ENCODE peak calls at places on chromosomes 13 and 19, in eight cellular contexts. O is cerebellar cortex, G is IMR-90, J is neural crest cell, R is NCI-H1436, N is GF-D8, C is T-cell, A is AG10803. Q is an unnamed sample.

GRCh38 chr19:40596608-40597328 is 4.4 kb upstream of the LTBP4 start:
- DNase-seq in R (no peak), O (peak), G (peak), A (no peak), J (peak), N (no peak), C (no peak), Q (peak)

GRCh38 chr13:21672811-21673591 is 2.1 kb downstream of the FGF9 start:
- DNase-seq in C (no peak), A (no peak), R (no peak), N (no peak), O (peak), J (no peak), G (no peak), Q (no peak)

GRCh38 chr13:29589234-29589633 is 6.3 kb downstream of the SLC7A1 start:
- DNase-seq in R (no peak), J (no peak), G (peak), O (no peak), A (peak), C (no peak), N (no peak), Q (no peak)

GRCh38 chr13:108996430-108996829 is 367.0 kb downstream of the MYO16 start:
- DNase-seq in A (no peak), J (no peak), N (no peak), O (no peak), C (no peak), G (no peak), R (no peak), Q (no peak)

GRCh38 chr13:99819962-99820361 is 151.6 kb downstream of the ZIC5 start:
- DNase-seq in N (no peak), O (no peak), A (no peak), J (no peak), C (no peak), R (no peak), G (no peak), Q (no peak)

GRCh38 chr13:40672310-40673060 is 6.0 kb upstream of the FOXO1 start:
- DNase-seq in C (no peak), G (peak), N (no peak), A (peak), O (no peak), R (peak), J (no peak), Q (peak)

GRCh38 chr19:5470264-5470671 is 15.1 kb downstream of the ZNRF4 start:
- DNase-seq in C (no peak), O (no peak), J (no peak), G (no peak), R (no peak), A (no peak), N (no peak), Q (no peak)

GRCh38 chr19:42150353-42150752 is 18.1 kb upstream of the POU2F2 start:
- DNase-seq in C (no peak), N (no peak), G (no peak), R (no peak), O (no peak), J (no peak), A (no peak), Q (no peak)

GRCh38 chr13:33520480-33520839 is 234.9 kb upstream of the STARD13 start:
- DNase-seq in R (no peak), G (no peak), O (no peak), N (no peak), J (no peak), C (no peak), A (no peak), Q (no peak)

GRCh38 chr19:43584484-43584883 is 8.9 kb downstream of the PINLYP start:
- DNase-seq in G (no peak), R (no peak), N (no peak), J (no peak), C (no peak), O (no peak), A (no peak), Q (no peak)

GRCh38 chr19:5818594-5818993 is 13.7 kb downstream of the NRTN start:
- DNase-seq in G (no peak), R (no peak), J (no peak), N (no peak), O (no peak), C (no peak), A (no peak), Q (no peak)

GRCh38 chr19:4373601-4374441 is 26.5 kb downstream of the SH3GL1 start:
- DNase-seq in N (peak), G (peak), R (no peak), C (no peak), J (no peak), A (peak), O (peak), Q (no peak)

GRCh38 chr19:8449830-8450229 is 5.1 kb downstream of the HNRNPM start:
- DNase-seq in C (no peak), A (no peak), J (no peak), R (no peak), G (no peak), O (no peak), N (no peak), Q (no peak)

GRCh38 chr13:30025351-30025750 is 174.9 kb upstream of the UBL3 start:
- DNase-seq in A (no peak), R (no peak), G (no peak), C (no peak), N (no peak), J (no peak), O (no peak), Q (no peak)

Q was measured in A549.